ENCODE peak calls at places on chromosomes 3 and 15, in eight cellular contexts. I, F, K, B, S, Y, C and T are unnamed samples.

GRCh38 chr15:67166280-67167009 is 88.0 kb downstream of the AAGAB start:
- DNase-seq in I (no peak), B (no peak), C (no peak), S (no peak), Y (no peak), F (no peak), K (no peak), T (no peak)

GRCh38 chr3:119978554-119979208 is 115.6 kb downstream of the GSK3B start:
- DNase-seq in Y (no peak), B (no peak), I (no peak), F (no peak), K (no peak), S (no peak), C (no peak), T (no peak)

GRCh38 chr15:100878601-100879000 is 1.0 kb upstream of the ALDH1A3 start:
- DNase-seq in Y (no peak), C (no peak), K (no peak), F (no peak), S (no peak), I (no peak), B (no peak), T (no peak)

GRCh38 chr3:36362216-36362615 is 18.1 kb upstream of the STAC start:
- DNase-seq in F (no peak), S (peak), I (no peak), Y (no peak), B (peak), K (peak), C (no peak), T (no peak)

GRCh38 chr3:46660003-46660402 is 33.5 kb downstream of the ALS2CL start:
- DNase-seq in B (no peak), I (no peak), S (peak), Y (no peak), K (no peak), C (no peak), F (no peak), T (no peak)

GRCh38 chr15:80780416-80781221 is 1.4 kb downstream of the CEMIP start:
- DNase-seq in Y (no peak), K (no peak), F (no peak), I (no peak), B (peak), S (peak), C (peak), T (no peak)

GRCh38 chr3:176071943-176072342 is 1125.3 kb downstream of the TBL1XR1 start:
- DNase-seq in B (no peak), C (no peak), S (no peak), I (no peak), K (no peak), F (no peak), Y (no peak), T (no peak)

GRCh38 chr15:84398763-84399701 is 163.5 kb downstream of the GOLGA6L4 start:
- DNase-seq in B (no peak), Y (no peak), I (no peak), K (no peak), F (peak), S (no peak), C (no peak), T (no peak)

GRCh38 chr15:73927003-73927475 is 777 bp downstream of the LOXL1 start:
- DNase-seq in I (no peak), F (no peak), Y (peak), K (no peak), S (peak), C (peak), B (no peak), T (peak)